ENCODE peak calls at places on chromosomes 4 and X, in six cellular contexts. C, F, E, H, Z and U are unnamed samples.

GRCh38 chr4:34250562-34250961 is 1993.8 kb downstream of the ARAP2 start:
- DNase-seq in C (no peak), Z (no peak), E (no peak), H (no peak), F (no peak), U (no peak)

GRCh38 chr4:70437212-70437611 is 34.8 kb upstream of the MUC7 start:
- DNase-seq in F (no peak), H (no peak), Z (peak; percentile 41), C (no peak), E (no peak), U (no peak)

GRCh38 chr4:23169598-23170311 is 477.0 kb downstream of the GBA3 start:
- DNase-seq in H (no peak), C (no peak), E (no peak), F (no peak), Z (no peak), U (no peak)

GRCh38 chrX:27336466-27337091 is 126.6 kb downstream of the PPP4R3C start:
- DNase-seq in Z (peak; percentile 57), E (no peak), C (no peak), H (peak; percentile 33), F (no peak), U (peak; percentile 46)

GRCh38 chr4:104449537-104449936 is 45.2 kb downstream of the CXXC4 start:
- DNase-seq in F (no peak), C (no peak), H (no peak), Z (no peak), E (no peak), U (no peak)

GRCh38 chrX:119004920-119005524 is 30.6 kb downstream of the LONRF3 start:
- DNase-seq in C (no peak), F (peak; percentile 10), Z (peak; percentile 63), H (peak; percentile 38), E (peak; percentile 51), U (peak; percentile 88)

GRCh38 chr4:55819634-55820033 is at the start of gene EXOC1L:
- DNase-seq in F (no peak), Z (peak; percentile 84), C (no peak), E (no peak), H (no peak), U (peak; percentile 83)

GRCh38 chr4:15336410-15337184 is 91.2 kb upstream of the C1QTNF7 start:
- DNase-seq in H (no peak), Z (no peak), F (no peak), C (no peak), E (no peak), U (no peak)

GRCh38 chr4:82561745-82562552 is at the start of gene TMEM150C:
- DNase-seq in C (no peak), Z (peak; percentile 66), H (peak; percentile 26), F (no peak), E (peak; percentile 16), U (peak; percentile 60)

GRCh38 chrX:68848189-68848940 is 19.5 kb downstream of the EFNB1 start:
- DNase-seq in C (no peak), H (peak; percentile 56), F (no peak), Z (no peak), E (no peak), U (no peak)

GRCh38 chrX:74670028-74670427 is 55.6 kb upstream of the RLIM start:
- DNase-seq in E (no peak), Z (no peak), C (no peak), H (no peak), F (no peak), U (no peak)

GRCh38 chr4:41814565-41814964 is 66.0 kb upstream of the PHOX2B start:
- DNase-seq in Z (peak; percentile 57), E (no peak), H (no peak), C (no peak), F (no peak), U (no peak)

GRCh38 chr4:89283226-89283974 is 24.2 kb downstream of the GPRIN3 start:
- DNase-seq in E (no peak), H (peak; percentile 65), F (no peak), C (peak; percentile 58), Z (no peak), U (no peak)

GRCh38 chr4:162131256-162131655 is 32.5 kb downstream of the FSTL5 start:
- DNase-seq in H (no peak), F (no peak), Z (no peak), C (no peak), E (no peak), U (no peak)

GRCh38 chr4:184892999-184893398 is 67.2 kb upstream of the ACSL1 start:
- DNase-seq in H (no peak), F (no peak), E (no peak), Z (no peak), C (no peak), U (no peak)

GRCh38 chrX:73561791-73562190 is 1.2 kb upstream of the CHIC1 start:
- DNase-seq in C (no peak), Z (no peak), F (no peak), E (no peak), H (no peak), U (no peak)

GRCh38 chr4:182881928-182882327 is 35.3 kb downstream of the DCTD start:
- DNase-seq in E (no peak), Z (no peak), F (no peak), H (no peak), C (no peak), U (no peak)

GRCh38 chrX:39682778-39683177 is 415.0 kb downstream of the BCOR start:
- DNase-seq in H (no peak), Z (no peak), C (no peak), E (no peak), F (no peak), U (peak; percentile 38)

GRCh38 chrX:105837227-105837626 is 14.9 kb downstream of the NRK start:
- DNase-seq in E (no peak), F (no peak), C (no peak), H (no peak), Z (no peak), U (peak; percentile 26)

GRCh38 chr4:159778298-159778697 is 675.4 kb downstream of the RAPGEF2 start:
- DNase-seq in E (no peak), C (no peak), Z (no peak), H (no peak), F (no peak), U (no peak)

GRCh38 chrX:106479920-106480319 is 131.9 kb upstream of the RADX start:
- DNase-seq in F (no peak), E (no peak), C (no peak), H (no peak), Z (no peak), U (no peak)

GRCh38 chrX:83508006-83508405 is at the start of gene POU3F4:
- DNase-seq in F (no peak), E (no peak), Z (peak; percentile 75), H (no peak), C (no peak), U (no peak)

GRCh38 chr4:88908003-88908402 is 149.0 kb downstream of the FAM13A start:
- DNase-seq in Z (no peak), E (no peak), F (no peak), H (no peak), C (no peak), U (no peak)

GRCh38 chr4:58451707-58452106 is 1341.5 kb upstream of the IGFBP7 start:
- DNase-seq in E (no peak), H (no peak), Z (no peak), C (no peak), F (no peak), U (no peak)

GRCh38 chr4:82898322-82899243 is 2.0 kb upstream of the THAP9 start:
- DNase-seq in E (no peak), C (no peak), Z (no peak), F (no peak), H (peak; percentile 33), U (no peak)

GRCh38 chr4:35520059-35520458 is 724.3 kb downstream of the ARAP2 start:
- DNase-seq in H (no peak), E (no peak), F (no peak), C (no peak), Z (no peak), U (no peak)

GRCh38 chrX:78378476-78379115 is 51.2 kb upstream of the CYSLTR1 start:
- DNase-seq in Z (no peak), F (no peak), E (no peak), C (no peak), H (no peak), U (no peak)

GRCh38 chr4:75412746-75413145 is 101.5 kb downstream of the RCHY1 start:
- DNase-seq in H (no peak), E (no peak), Z (no peak), F (no peak), C (no peak), U (no peak)

GRCh38 chrX:56994375-56995270 is 718 bp downstream of the SPIN3 start:
- DNase-seq in E (no peak), H (no peak), Z (no peak), C (no peak), F (no peak), U (no peak)

GRCh38 chr4:23324291-23324690 is 565.6 kb downstream of the PPARGC1A start:
- DNase-seq in F (no peak), E (no peak), Z (no peak), C (no peak), H (no peak), U (no peak)

GRCh38 chr4:174091130-174091529 is 192.3 kb downstream of the FBXO8 start:
- DNase-seq in Z (no peak), E (no peak), C (no peak), H (no peak), F (no peak), U (no peak)

GRCh38 chr4:180767330-180767729 is 1475.9 kb upstream of the TENM3 start:
- DNase-seq in Z (no peak), C (no peak), H (no peak), E (no peak), F (no peak), U (no peak)

GRCh38 chr4:123350191-123350544 is 46.4 kb upstream of the SPRY1 start:
- DNase-seq in C (no peak), Z (peak; percentile 48), H (no peak), E (peak; percentile 31), F (no peak), U (no peak)

GRCh38 chrX:125003746-125004446 is 315.8 kb upstream of the TEX13C start:
- DNase-seq in Z (no peak), C (no peak), F (no peak), H (no peak), E (no peak), U (no peak)

GRCh38 chr4:99886146-99886545 is 8.1 kb downstream of the LAMTOR3 start:
- DNase-seq in F (no peak), H (no peak), Z (no peak), E (no peak), C (no peak), U (no peak)

GRCh38 chr4:147736458-147736857 is 4.6 kb downstream of the ARHGAP10 start:
- DNase-seq in E (no peak), Z (no peak), H (no peak), F (no peak), C (no peak), U (no peak)

GRCh38 chr4:94605241-94605640 is 152.5 kb upstream of the BMPR1B start:
- DNase-seq in F (no peak), Z (no peak), C (no peak), H (no peak), E (no peak), U (no peak)

GRCh38 chr4:88481557-88481956 is 24.6 kb downstream of the HERC5 start:
- DNase-seq in C (no peak), H (no peak), F (no peak), E (no peak), Z (no peak), U (no peak)